ENCODE peak calls at places on chromosomes 6 and 20, in nine cellular contexts. One of them, this sample, is unnamed.

GRCh38 chr20:63873477-63873971 is 8.5 kb downstream of the TPD52L2 start:
- DNase-seq in PC-3: peak
- DNase-seq in lung: peak
- DNase-seq in uterus: peak
- DNase-seq in AG09309: peak
- DNase-seq in fibroblast of the aortic adventitia: peak
- DNase-seq in fibroblast of pulmonary artery: peak
- DNase-seq in nephron progenitor cell: no peak
- DNase-seq in prostate gland: no peak
- DNase-seq in this sample: no peak

GRCh38 chr6:169169375-169169774 is 84.3 kb downstream of the THBS2 start:
- DNase-seq in PC-3: peak
- DNase-seq in lung: no peak
- DNase-seq in uterus: no peak
- DNase-seq in AG09309: no peak
- DNase-seq in fibroblast of the aortic adventitia: peak
- DNase-seq in fibroblast of pulmonary artery: peak
- DNase-seq in nephron progenitor cell: no peak
- DNase-seq in prostate gland: no peak
- DNase-seq in this sample: peak

GRCh38 chr6:159533016-159533415 is 160.0 kb downstream of the SOD2 start:
- DNase-seq in PC-3: no peak
- DNase-seq in lung: no peak
- DNase-seq in uterus: no peak
- DNase-seq in AG09309: no peak
- DNase-seq in fibroblast of the aortic adventitia: peak
- DNase-seq in fibroblast of pulmonary artery: no peak
- DNase-seq in nephron progenitor cell: no peak
- DNase-seq in prostate gland: no peak
- DNase-seq in this sample: no peak

GRCh38 chr6:56744528-56744927 is 101.8 kb upstream of the DST start:
- DNase-seq in PC-3: no peak
- DNase-seq in lung: no peak
- DNase-seq in uterus: no peak
- DNase-seq in AG09309: no peak
- DNase-seq in fibroblast of the aortic adventitia: no peak
- DNase-seq in fibroblast of pulmonary artery: no peak
- DNase-seq in nephron progenitor cell: no peak
- DNase-seq in prostate gland: no peak
- DNase-seq in this sample: no peak

GRCh38 chr6:32370510-32370909 is 1.2 kb downstream of the TSBP1 start:
- DNase-seq in PC-3: peak
- DNase-seq in lung: no peak
- DNase-seq in uterus: no peak
- DNase-seq in AG09309: no peak
- DNase-seq in fibroblast of the aortic adventitia: no peak
- DNase-seq in fibroblast of pulmonary artery: peak
- DNase-seq in nephron progenitor cell: no peak
- DNase-seq in prostate gland: no peak
- DNase-seq in this sample: no peak

GRCh38 chr20:45268531-45268930 is 14.2 kb upstream of the SLPI start:
- DNase-seq in PC-3: peak
- DNase-seq in lung: no peak
- DNase-seq in uterus: no peak
- DNase-seq in AG09309: no peak
- DNase-seq in fibroblast of the aortic adventitia: peak
- DNase-seq in fibroblast of pulmonary artery: no peak
- DNase-seq in nephron progenitor cell: no peak
- DNase-seq in prostate gland: no peak
- DNase-seq in this sample: no peak

GRCh38 chr6:7166410-7167293 is 58.9 kb downstream of the RREB1 start:
- DNase-seq in PC-3: no peak
- DNase-seq in lung: no peak
- DNase-seq in uterus: no peak
- DNase-seq in AG09309: no peak
- DNase-seq in fibroblast of the aortic adventitia: peak
- DNase-seq in fibroblast of pulmonary artery: no peak
- DNase-seq in nephron progenitor cell: no peak
- DNase-seq in prostate gland: no peak
- DNase-seq in this sample: no peak

GRCh38 chr6:92688328-92688727 is 731.0 kb downstream of the EPHA7 start:
- DNase-seq in PC-3: no peak
- DNase-seq in lung: no peak
- DNase-seq in uterus: no peak
- DNase-seq in AG09309: no peak
- DNase-seq in fibroblast of the aortic adventitia: no peak
- DNase-seq in fibroblast of pulmonary artery: no peak
- DNase-seq in nephron progenitor cell: no peak
- DNase-seq in prostate gland: no peak
- DNase-seq in this sample: no peak

GRCh38 chr20:61256365-61256764 is 4.3 kb downstream of the CDH4 start:
- DNase-seq in PC-3: no peak
- DNase-seq in lung: no peak
- DNase-seq in uterus: no peak
- DNase-seq in AG09309: no peak
- DNase-seq in fibroblast of the aortic adventitia: no peak
- DNase-seq in fibroblast of pulmonary artery: no peak
- DNase-seq in nephron progenitor cell: no peak
- DNase-seq in prostate gland: no peak
- DNase-seq in this sample: no peak

GRCh38 chr20:63501818-63502670 is 3.2 kb upstream of the EEF1A2 start:
- DNase-seq in PC-3: no peak
- DNase-seq in lung: no peak
- DNase-seq in uterus: no peak
- DNase-seq in AG09309: no peak
- DNase-seq in fibroblast of the aortic adventitia: no peak
- DNase-seq in fibroblast of pulmonary artery: no peak
- DNase-seq in nephron progenitor cell: no peak
- DNase-seq in prostate gland: no peak
- DNase-seq in this sample: no peak

GRCh38 chr6:36596359-36596758 is 2.2 kb downstream of the SRSF3 start:
- DNase-seq in PC-3: no peak
- DNase-seq in lung: no peak
- DNase-seq in uterus: no peak
- DNase-seq in AG09309: no peak
- DNase-seq in fibroblast of the aortic adventitia: no peak
- DNase-seq in fibroblast of pulmonary artery: no peak
- DNase-seq in nephron progenitor cell: no peak
- DNase-seq in prostate gland: no peak
- DNase-seq in this sample: no peak

GRCh38 chr20:45313943-45314342 is 5.8 kb upstream of the MATN4 start:
- DNase-seq in PC-3: no peak
- DNase-seq in lung: no peak
- DNase-seq in uterus: no peak
- DNase-seq in AG09309: no peak
- DNase-seq in fibroblast of the aortic adventitia: no peak
- DNase-seq in fibroblast of pulmonary artery: no peak
- DNase-seq in nephron progenitor cell: no peak
- DNase-seq in prostate gland: no peak
- DNase-seq in this sample: no peak

GRCh38 chr6:91860951-91861350 is 1274.1 kb upstream of the MAP3K7 start:
- DNase-seq in PC-3: no peak
- DNase-seq in lung: no peak
- DNase-seq in uterus: no peak
- DNase-seq in AG09309: no peak
- DNase-seq in fibroblast of the aortic adventitia: no peak
- DNase-seq in fibroblast of pulmonary artery: peak
- DNase-seq in nephron progenitor cell: no peak
- DNase-seq in prostate gland: no peak
- DNase-seq in this sample: no peak

DNA sequence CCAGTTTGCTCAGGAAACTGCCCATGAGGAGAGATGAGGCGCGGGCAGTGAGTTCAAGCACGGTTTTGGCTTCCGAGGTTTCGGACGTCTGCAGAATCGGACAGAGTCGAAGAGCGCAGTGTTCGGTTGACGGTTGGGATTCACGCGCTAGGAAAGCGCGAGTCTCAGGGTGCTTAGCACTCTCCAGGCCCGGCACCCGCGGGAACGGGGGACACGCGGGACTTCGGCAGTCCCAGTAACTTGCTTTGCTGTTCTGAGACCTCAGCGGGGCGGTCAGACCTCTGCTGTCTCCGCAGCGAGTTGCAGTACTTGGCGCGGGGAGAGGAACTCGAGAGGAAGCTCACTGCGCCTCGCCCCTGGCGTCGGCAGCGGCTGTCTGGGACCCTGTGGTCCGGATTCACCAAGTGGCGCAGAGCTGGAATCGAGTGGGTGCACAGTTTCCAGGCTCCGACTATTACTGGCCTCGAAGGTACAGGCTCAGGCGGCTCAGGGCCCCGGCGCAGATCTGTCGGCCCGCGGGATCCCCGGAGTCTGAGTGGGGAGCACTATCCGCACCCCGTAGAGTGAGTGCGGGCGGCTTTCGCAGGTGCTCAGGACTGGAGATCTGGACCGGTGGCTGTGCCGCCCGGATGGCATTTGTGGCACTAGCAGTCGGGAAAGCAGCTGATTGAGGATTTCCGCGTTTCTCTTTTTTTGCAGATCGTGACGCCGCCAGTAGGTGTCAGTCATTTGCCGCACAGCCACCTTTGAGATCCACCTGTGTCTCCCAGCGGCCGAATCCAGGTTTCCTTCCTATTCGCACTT is at the start of gene POM121L2:
- DNase-seq in PC-3: peak
- DNase-seq in lung: peak
- DNase-seq in uterus: no peak
- DNase-seq in AG09309: no peak
- DNase-seq in fibroblast of the aortic adventitia: peak
- DNase-seq in fibroblast of pulmonary artery: peak
- DNase-seq in nephron progenitor cell: peak
- DNase-seq in prostate gland: peak
- DNase-seq in this sample: peak
- TF ChIP-seq CTCF in PC-3: peak
- TF ChIP-seq CTCF in lung: peak
- TF ChIP-seq CTCF in uterus: peak
- TF ChIP-seq CTCF in AG09309: peak
- TF ChIP-seq CTCF in fibroblast of the aortic adventitia: peak
- TF ChIP-seq CTCF in fibroblast of pulmonary artery: peak
- TF ChIP-seq CTCF in nephron progenitor cell: peak
- TF ChIP-seq CTCF in prostate gland: peak
- TF ChIP-seq CTCF in this sample: peak

DNA sequence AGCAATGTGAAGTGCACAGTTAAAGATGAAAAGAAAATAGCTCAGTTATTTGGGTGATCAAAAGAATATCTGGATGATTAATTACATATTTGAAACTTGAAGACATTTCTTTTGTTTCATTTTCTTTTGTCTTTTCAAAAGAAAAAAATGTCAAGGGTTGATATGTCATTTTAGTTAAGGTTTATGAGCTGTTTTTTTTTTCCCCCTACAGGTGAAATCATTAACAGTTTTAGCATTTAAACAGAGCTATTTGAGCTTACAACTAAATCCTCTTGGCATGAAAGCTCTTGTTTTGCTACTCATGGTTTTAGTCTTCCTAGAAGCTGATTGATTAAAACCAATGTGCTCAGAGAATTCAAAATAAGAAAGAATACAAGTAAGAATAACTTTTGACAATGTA is 887.3 kb downstream of the PHF3 start:
- DNase-seq in PC-3: no peak
- DNase-seq in lung: no peak
- DNase-seq in uterus: no peak
- DNase-seq in AG09309: no peak
- DNase-seq in fibroblast of the aortic adventitia: no peak
- DNase-seq in fibroblast of pulmonary artery: no peak
- DNase-seq in nephron progenitor cell: no peak
- DNase-seq in prostate gland: no peak
- DNase-seq in this sample: no peak
- TF ChIP-seq CTCF in PC-3: no peak
- TF ChIP-seq CTCF in lung: no peak
- TF ChIP-seq CTCF in uterus: no peak
- TF ChIP-seq CTCF in AG09309: no peak
- TF ChIP-seq CTCF in fibroblast of the aortic adventitia: no peak
- TF ChIP-seq CTCF in fibroblast of pulmonary artery: no peak
- TF ChIP-seq CTCF in nephron progenitor cell: no peak
- TF ChIP-seq CTCF in prostate gland: no peak
- TF ChIP-seq CTCF in this sample: no peak

GRCh38 chr6:126631343-126631742 is 291.4 kb downstream of the CENPW start:
- DNase-seq in PC-3: no peak
- DNase-seq in lung: no peak
- DNase-seq in uterus: peak
- DNase-seq in AG09309: peak
- DNase-seq in fibroblast of the aortic adventitia: peak
- DNase-seq in fibroblast of pulmonary artery: peak
- DNase-seq in nephron progenitor cell: no peak
- DNase-seq in prostate gland: no peak
- DNase-seq in this sample: no peak

GRCh38 chr6:126633362-126633761 is 293.4 kb downstream of the CENPW start:
- DNase-seq in PC-3: no peak
- DNase-seq in lung: no peak
- DNase-seq in uterus: no peak
- DNase-seq in AG09309: no peak
- DNase-seq in fibroblast of the aortic adventitia: peak
- DNase-seq in fibroblast of pulmonary artery: no peak
- DNase-seq in nephron progenitor cell: no peak
- DNase-seq in prostate gland: no peak
- DNase-seq in this sample: no peak

GRCh38 chr6:126625019-126625418 is 285.1 kb downstream of the CENPW start:
- DNase-seq in PC-3: peak
- DNase-seq in lung: no peak
- DNase-seq in uterus: no peak
- DNase-seq in AG09309: no peak
- DNase-seq in fibroblast of the aortic adventitia: peak
- DNase-seq in fibroblast of pulmonary artery: peak
- DNase-seq in nephron progenitor cell: peak
- DNase-seq in prostate gland: no peak
- DNase-seq in this sample: no peak

GRCh38 chr6:126632271-126632670 is 292.4 kb downstream of the CENPW start:
- DNase-seq in PC-3: no peak
- DNase-seq in lung: no peak
- DNase-seq in uterus: no peak
- DNase-seq in AG09309: no peak
- DNase-seq in fibroblast of the aortic adventitia: no peak
- DNase-seq in fibroblast of pulmonary artery: no peak
- DNase-seq in nephron progenitor cell: no peak
- DNase-seq in prostate gland: no peak
- DNase-seq in this sample: no peak

DNA sequence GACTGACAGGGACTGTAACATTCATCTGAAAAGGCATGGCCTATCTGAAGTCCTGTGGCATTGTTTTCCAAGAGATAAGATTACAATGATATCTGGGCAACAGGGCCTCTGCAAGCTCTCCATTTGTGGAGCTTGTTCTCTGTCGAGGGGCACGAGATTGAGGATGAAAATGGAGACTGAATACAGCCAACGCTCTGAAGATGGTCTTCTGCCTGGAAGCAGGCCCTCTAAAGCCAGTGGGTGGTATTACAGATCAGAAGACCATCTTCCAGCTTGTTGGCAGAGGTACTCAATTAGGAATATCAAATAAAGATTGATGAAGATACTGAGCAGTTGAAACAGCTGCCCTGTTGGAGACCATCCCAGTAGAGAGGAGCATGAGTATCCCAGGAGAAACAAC is 288.2 kb downstream of the CENPW start:
- DNase-seq in PC-3: no peak
- DNase-seq in lung: no peak
- DNase-seq in uterus: no peak
- DNase-seq in AG09309: no peak
- DNase-seq in fibroblast of the aortic adventitia: no peak
- DNase-seq in fibroblast of pulmonary artery: no peak
- DNase-seq in nephron progenitor cell: no peak
- DNase-seq in prostate gland: no peak
- DNase-seq in this sample: no peak
- TF ChIP-seq CTCF in PC-3: no peak
- TF ChIP-seq CTCF in lung: no peak
- TF ChIP-seq CTCF in uterus: no peak
- TF ChIP-seq CTCF in AG09309: no peak
- TF ChIP-seq CTCF in fibroblast of the aortic adventitia: no peak
- TF ChIP-seq CTCF in fibroblast of pulmonary artery: no peak
- TF ChIP-seq CTCF in nephron progenitor cell: no peak
- TF ChIP-seq CTCF in prostate gland: no peak
- TF ChIP-seq CTCF in this sample: peak

GRCh38 chr6:125753937-125754259 is 4.5 kb downstream of the HEY2 start:
- DNase-seq in PC-3: no peak
- DNase-seq in lung: no peak
- DNase-seq in uterus: no peak
- DNase-seq in AG09309: no peak
- DNase-seq in fibroblast of the aortic adventitia: no peak
- DNase-seq in fibroblast of pulmonary artery: no peak
- DNase-seq in nephron progenitor cell: no peak
- DNase-seq in prostate gland: no peak
- DNase-seq in this sample: no peak
- TF ChIP-seq CTCF in PC-3: no peak
- TF ChIP-seq CTCF in lung: no peak
- TF ChIP-seq CTCF in uterus: no peak
- TF ChIP-seq CTCF in AG09309: no peak
- TF ChIP-seq CTCF in fibroblast of the aortic adventitia: no peak
- TF ChIP-seq CTCF in fibroblast of pulmonary artery: no peak
- TF ChIP-seq CTCF in nephron progenitor cell: no peak
- TF ChIP-seq CTCF in prostate gland: no peak
- TF ChIP-seq CTCF in this sample: no peak

This sample was measured in GM20000.